ENCODE peak calls at places on chromosomes 2 and 18, in nine cellular contexts. A is endodermal cell; V is NB4; Z is activated T-cell treated with anti-CD3 and anti-CD28 coated beads, Interleukin-2, amount 50 U/mL, for 72 hours; I is GM04504; X is fibroblast of the aortic adventitia; P is right atrium auricular region; J is stimulated activated naive CD8-positive, alpha-beta T cell treated with anti-CD3 and anti-CD28 coated beads, Interleukin-15, amount 100 ng/mL, for 72 hours; W is NCI-H1105. Q is an unnamed sample.

GRCh38 chr2:136248242-136248641 is 130.3 kb upstream of the CXCR4 start:
- DNase-seq in P (no peak), X (peak), A (no peak), J (no peak), Z (no peak), I (no peak), W (no peak), V (no peak), Q (peak)

GRCh38 chr2:55910077-55910476 is 13.5 kb downstream of the EFEMP1 start:
- DNase-seq in A (no peak), V (no peak), P (no peak), Z (no peak), I (no peak), J (no peak), X (no peak), W (no peak), Q (no peak)

GRCh38 chr2:149490296-149490695 is 97.3 kb downstream of the MMADHC start:
- DNase-seq in I (peak), P (no peak), X (no peak), W (no peak), Z (no peak), J (no peak), V (no peak), A (no peak), Q (no peak)

GRCh38 chr18:35695803-35696202 is 114.3 kb downstream of the GALNT1 start:
- DNase-seq in I (no peak), V (no peak), X (no peak), W (peak), A (no peak), P (peak), Z (no peak), J (no peak), Q (no peak)

GRCh38 chr2:101790856-101791255 is 93.3 kb downstream of the MAP4K4 start:
- DNase-seq in V (no peak), I (peak), X (peak), W (no peak), J (no peak), Z (no peak), P (no peak), A (no peak), Q (no peak)

GRCh38 chr18:79954791-79955190 is 3.3 kb upstream of the SLC66A2 start:
- DNase-seq in A (peak), W (no peak), J (no peak), P (no peak), Z (no peak), V (no peak), X (no peak), I (no peak), Q (peak)

GRCh38 chr2:98826856-98827255 is 95.9 kb upstream of the MGAT4A start:
- DNase-seq in X (no peak), V (no peak), J (no peak), A (peak), I (no peak), P (no peak), W (no peak), Z (no peak), Q (no peak)

GRCh38 chr2:174971868-174972781 is 33.1 kb downstream of the CHN1 start:
- DNase-seq in W (no peak), V (no peak), X (peak), P (no peak), Z (no peak), J (no peak), I (peak), A (no peak), Q (peak)

GRCh38 chr2:31197166-31197565 is 20.1 kb downstream of the CAPN14 start:
- DNase-seq in A (peak), I (no peak), Z (no peak), V (no peak), P (no peak), X (no peak), W (no peak), J (no peak), Q (peak)

GRCh38 chr2:42828487-42829416 is 36.4 kb upstream of the HAAO start:
- DNase-seq in J (peak), P (peak), A (peak), W (peak), V (peak), I (peak), Z (peak), X (peak), Q (peak)

GRCh38 chr18:27223570-27224340 is 38.6 kb upstream of the CHST9 start:
- DNase-seq in J (no peak), Z (no peak), P (no peak), V (no peak), A (peak), W (no peak), X (no peak), I (no peak), Q (peak)

GRCh38 chr2:206981089-206981674 is 41.9 kb downstream of the CPO start:
- DNase-seq in P (no peak), I (no peak), A (no peak), W (no peak), X (no peak), Z (no peak), J (no peak), V (no peak), Q (no peak)

GRCh38 chr2:45009928-45010705 is 865 bp upstream of the SIX2 start:
- DNase-seq in V (no peak), P (peak), A (peak), W (no peak), J (no peak), Z (no peak), I (no peak), X (peak), Q (peak)

GRCh38 chr2:215930505-215931233 is 82.7 kb downstream of the MREG start:
- DNase-seq in W (no peak), J (no peak), Z (no peak), P (no peak), V (no peak), I (no peak), X (peak), A (no peak), Q (peak)

GRCh38 chr2:232999354-232999753 is 13.7 kb downstream of the NGEF start:
- DNase-seq in Z (no peak), P (no peak), V (peak), J (no peak), I (no peak), A (peak), X (no peak), W (no peak), Q (no peak)

GRCh38 chr2:69828913-69829242 is 582 bp upstream of the GMCL1 start:
- DNase-seq in X (no peak), P (no peak), I (no peak), V (no peak), Z (no peak), J (no peak), W (no peak), A (no peak), Q (no peak)

GRCh38 chr2:8442833-8443486 is 238.9 kb upstream of the ID2 start:
- DNase-seq in A (no peak), Z (no peak), V (no peak), W (no peak), I (no peak), J (no peak), X (no peak), P (no peak), Q (no peak)

GRCh38 chr2:37005118-37005868 is 39.0 kb upstream of the STRN start:
- DNase-seq in J (peak), A (peak), W (peak), Z (peak), V (peak), P (no peak), I (no peak), X (peak), Q (peak)

GRCh38 chr2:218811382-218811781 is 20.2 kb downstream of the PRKAG3 start:
- DNase-seq in P (peak), A (no peak), Z (no peak), J (no peak), V (peak), I (no peak), W (no peak), X (no peak), Q (no peak)

GRCh38 chr2:29777164-29777563 is 144.2 kb downstream of the ALK start:
- DNase-seq in W (no peak), P (no peak), J (no peak), V (no peak), Z (no peak), I (no peak), X (no peak), A (no peak), Q (peak)

GRCh38 chr2:161992526-161992925 is 81.5 kb downstream of the DPP4 start:
- DNase-seq in J (peak), A (no peak), P (no peak), W (no peak), Z (peak), X (no peak), I (no peak), V (no peak), Q (no peak)

GRCh38 chr2:209473930-209474419 is 50.1 kb downstream of the MAP2 start:
- DNase-seq in X (peak), P (no peak), A (no peak), Z (no peak), V (peak), J (no peak), W (no peak), I (peak), Q (peak)

GRCh38 chr2:241354668-241355658 is 1.1 kb upstream of the FARP2 start:
- DNase-seq in X (peak), I (no peak), J (peak), A (peak), P (peak), Z (peak), W (peak), V (peak), Q (peak)

GRCh38 chr2:2613279-2614199 is 282.5 kb upstream of the MYT1L start:
- DNase-seq in A (peak), V (no peak), P (peak), W (peak), X (peak), I (no peak), J (peak), Z (peak), Q (peak)

GRCh38 chr18:42559292-42559691 is 556.2 kb downstream of the RIT2 start:
- DNase-seq in X (no peak), P (no peak), Z (no peak), I (no peak), W (no peak), J (no peak), A (peak), V (no peak), Q (no peak)

GRCh38 chr2:79612999-79613398 is 100.1 kb downstream of the CTNNA2 start:
- DNase-seq in X (no peak), W (no peak), P (no peak), V (no peak), A (no peak), I (no peak), Z (no peak), J (no peak), Q (peak)

GRCh38 chr2:170816499-170817246 is at the start of gene GAD1:
- DNase-seq in I (no peak), X (peak), W (peak), P (no peak), A (peak), J (peak), Z (peak), V (peak), Q (peak)

GRCh38 chr2:150214626-150215025 is 272.8 kb downstream of the RND3 start:
- DNase-seq in P (no peak), W (no peak), X (no peak), Z (no peak), I (no peak), J (no peak), V (no peak), A (peak), Q (no peak)

GRCh38 chr2:230711224-230711623 is 1.4 kb upstream of the CAB39 start:
- DNase-seq in X (no peak), Z (no peak), P (no peak), A (no peak), J (no peak), V (peak), W (no peak), I (no peak), Q (no peak)

GRCh38 chr18:57029761-57030160 is 117.1 kb upstream of the BOD1L2 start:
- DNase-seq in I (no peak), J (no peak), W (no peak), Z (no peak), X (no peak), V (peak), A (peak), P (no peak), Q (peak)

GRCh38 chr2:48316753-48317750 is 212.9 kb upstream of the STON1 start:
- DNase-seq in J (peak), A (no peak), X (no peak), W (no peak), Z (no peak), I (no peak), P (no peak), V (peak), Q (no peak)

GRCh38 chr2:191434072-191434471 is 188.9 kb downstream of the MYO1B start:
- DNase-seq in P (no peak), A (no peak), X (no peak), I (no peak), Z (no peak), V (no peak), J (no peak), W (no peak), Q (peak)

GRCh38 chr18:74745658-74746403 is 148.2 kb downstream of the ZNF407 start:
- DNase-seq in Z (no peak), V (no peak), J (no peak), W (no peak), P (no peak), X (peak), I (peak), A (no peak), Q (peak)

GRCh38 chr18:37385846-37386435 is 179.7 kb downstream of the CELF4 start:
- DNase-seq in V (peak), Z (peak), W (peak), A (no peak), X (peak), P (no peak), I (peak), J (no peak), Q (peak)

GRCh38 chr2:102735431-102736130 is 26.2 kb upstream of the TMEM182 start:
- DNase-seq in Z (no peak), A (peak), W (no peak), J (no peak), V (peak), X (peak), I (no peak), P (no peak), Q (peak)

GRCh38 chr2:161427413-161428239 is 11.5 kb downstream of the TBR1 start:
- DNase-seq in J (no peak), I (no peak), V (no peak), Z (peak), P (no peak), W (no peak), X (no peak), A (peak), Q (no peak)

GRCh38 chr18:76490701-76491171 is 4.3 kb downstream of the ZNF516 start:
- DNase-seq in I (no peak), W (peak), X (no peak), A (peak), P (no peak), Z (peak), V (peak), J (peak), Q (peak)